ENCODE peak calls at places on chromosomes 1 and 21, in five cellular contexts. One of them, this sample, is unnamed.

GRCh38 chr1:210291786-210292275 is 36.9 kb upstream of the HHAT start:
- DNase-seq in B cell: no peak
- DNase-seq in astrocyte: peak
- DNase-seq in A549: no peak
- DNase-seq in nephron progenitor cell: no peak
- DNase-seq in this sample: no peak

GRCh38 chr1:160877221-160877620 is 7.8 kb downstream of the ITLN1 start:
- DNase-seq in B cell: no peak
- DNase-seq in astrocyte: no peak
- DNase-seq in A549: no peak
- DNase-seq in nephron progenitor cell: no peak
- DNase-seq in this sample: no peak

GRCh38 chr1:245717611-245718010 is 562.8 kb downstream of the KIF26B start:
- DNase-seq in B cell: no peak
- DNase-seq in astrocyte: no peak
- DNase-seq in A549: no peak
- DNase-seq in nephron progenitor cell: no peak
- DNase-seq in this sample: peak

GRCh38 chr1:30192969-30193630 is 530.3 kb downstream of the MATN1 start:
- DNase-seq in B cell: no peak
- DNase-seq in astrocyte: no peak
- DNase-seq in A549: no peak
- DNase-seq in nephron progenitor cell: no peak
- DNase-seq in this sample: no peak

GRCh38 chr1:5404412-5405203 is 587.6 kb downstream of the NPHP4 start:
- DNase-seq in B cell: no peak
- DNase-seq in astrocyte: no peak
- DNase-seq in A549: no peak
- DNase-seq in nephron progenitor cell: no peak
- DNase-seq in this sample: no peak

GRCh38 chr1:68791800-68792199 is 294.9 kb upstream of the DEPDC1 start:
- DNase-seq in B cell: no peak
- DNase-seq in astrocyte: no peak
- DNase-seq in A549: no peak
- DNase-seq in nephron progenitor cell: no peak
- DNase-seq in this sample: no peak

GRCh38 chr21:17467829-17468228 is 45.0 kb upstream of the CXADR start:
- DNase-seq in B cell: no peak
- DNase-seq in astrocyte: peak
- DNase-seq in A549: no peak
- DNase-seq in nephron progenitor cell: no peak
- DNase-seq in this sample: peak

GRCh38 chr1:16112558-16113555 is 39.4 kb upstream of the FAM131C start:
- DNase-seq in B cell: no peak
- DNase-seq in astrocyte: peak
- DNase-seq in A549: no peak
- DNase-seq in nephron progenitor cell: peak
- DNase-seq in this sample: peak

GRCh38 chr1:29647581-29647980 is 411.3 kb downstream of the PTPRU start:
- DNase-seq in B cell: no peak
- DNase-seq in astrocyte: peak
- DNase-seq in A549: no peak
- DNase-seq in nephron progenitor cell: no peak
- DNase-seq in this sample: no peak

GRCh38 chr1:180533571-180533987 is 25.2 kb upstream of the OVAAL start:
- DNase-seq in B cell: peak
- DNase-seq in astrocyte: no peak
- DNase-seq in A549: peak
- DNase-seq in nephron progenitor cell: peak
- DNase-seq in this sample: peak

GRCh38 chr1:212062832-212063438 is 27.4 kb downstream of the DTL start:
- DNase-seq in B cell: no peak
- DNase-seq in astrocyte: peak
- DNase-seq in A549: peak
- DNase-seq in nephron progenitor cell: no peak
- DNase-seq in this sample: peak

GRCh38 chr1:109618614-109619404 is 607 bp downstream of the GNAT2 start:
- DNase-seq in B cell: no peak
- DNase-seq in astrocyte: no peak
- DNase-seq in A549: no peak
- DNase-seq in nephron progenitor cell: no peak
- DNase-seq in this sample: no peak

GRCh38 chr1:222334026-222334680 is 213.8 kb downstream of the HHIPL2 start:
- DNase-seq in B cell: no peak
- DNase-seq in astrocyte: peak
- DNase-seq in A549: no peak
- DNase-seq in nephron progenitor cell: no peak
- DNase-seq in this sample: peak

GRCh38 chr1:209655832-209656231 is 3.6 kb upstream of the LAMB3 start:
- DNase-seq in B cell: no peak
- DNase-seq in astrocyte: no peak
- DNase-seq in A549: no peak
- DNase-seq in nephron progenitor cell: no peak
- DNase-seq in this sample: no peak

GRCh38 chr1:30579580-30579979 is 143.8 kb downstream of the MATN1 start:
- DNase-seq in B cell: no peak
- DNase-seq in astrocyte: no peak
- DNase-seq in A549: no peak
- DNase-seq in nephron progenitor cell: no peak
- DNase-seq in this sample: no peak

GRCh38 chr1:201504799-201505504 is 2.0 kb downstream of the CSRP1 start:
- DNase-seq in B cell: no peak
- DNase-seq in astrocyte: no peak
- DNase-seq in A549: no peak
- DNase-seq in nephron progenitor cell: no peak
- DNase-seq in this sample: no peak

GRCh38 chr1:1597275-1597930 is 2.5 kb downstream of the FNDC10 start:
- DNase-seq in B cell: no peak
- DNase-seq in astrocyte: no peak
- DNase-seq in A549: peak
- DNase-seq in nephron progenitor cell: no peak
- DNase-seq in this sample: no peak
- TF ChIP-seq CTCF in B cell: peak
- TF ChIP-seq CTCF in astrocyte: no peak
- TF ChIP-seq CTCF in A549: no peak
- TF ChIP-seq CTCF in nephron progenitor cell: peak
- TF ChIP-seq CTCF in this sample: peak

GRCh38 chr1:72280714-72281113 is 1.6 kb downstream of the NEGR1 start:
- DNase-seq in B cell: no peak
- DNase-seq in astrocyte: no peak
- DNase-seq in A549: no peak
- DNase-seq in nephron progenitor cell: no peak
- DNase-seq in this sample: peak
- TF ChIP-seq CTCF in B cell: no peak
- TF ChIP-seq CTCF in astrocyte: no peak
- TF ChIP-seq CTCF in A549: no peak
- TF ChIP-seq CTCF in nephron progenitor cell: no peak
- TF ChIP-seq CTCF in this sample: no peak

GRCh38 chr1:114959423-114959822 is 70.2 kb upstream of the TSHB start:
- DNase-seq in B cell: no peak
- DNase-seq in astrocyte: no peak
- DNase-seq in A549: no peak
- DNase-seq in nephron progenitor cell: no peak
- DNase-seq in this sample: no peak

GRCh38 chr1:114956570-114956969 is 73.1 kb upstream of the TSHB start:
- DNase-seq in B cell: no peak
- DNase-seq in astrocyte: no peak
- DNase-seq in A549: no peak
- DNase-seq in nephron progenitor cell: no peak
- DNase-seq in this sample: peak
- TF ChIP-seq CTCF in B cell: no peak
- TF ChIP-seq CTCF in astrocyte: peak
- TF ChIP-seq CTCF in A549: no peak
- TF ChIP-seq CTCF in nephron progenitor cell: peak
- TF ChIP-seq CTCF in this sample: peak

GRCh38 chr21:25638634-25639166 is 358 bp upstream of the JAM2 start:
- DNase-seq in B cell: no peak
- DNase-seq in astrocyte: no peak
- DNase-seq in A549: no peak
- DNase-seq in nephron progenitor cell: no peak
- DNase-seq in this sample: peak

GRCh38 chr21:25639922-25640670 is 1.0 kb downstream of the JAM2 start:
- DNase-seq in B cell: no peak
- DNase-seq in astrocyte: no peak
- DNase-seq in A549: no peak
- DNase-seq in nephron progenitor cell: peak
- DNase-seq in this sample: no peak

GRCh38 chr21:25637846-25638245 is 1.2 kb upstream of the JAM2 start:
- DNase-seq in B cell: no peak
- DNase-seq in astrocyte: no peak
- DNase-seq in A549: no peak
- DNase-seq in nephron progenitor cell: no peak
- DNase-seq in this sample: no peak

GRCh38 chr21:25640671-25641292 is 1.7 kb downstream of the JAM2 start:
- DNase-seq in B cell: no peak
- DNase-seq in astrocyte: no peak
- DNase-seq in A549: no peak
- DNase-seq in nephron progenitor cell: no peak
- DNase-seq in this sample: no peak

DNA sequence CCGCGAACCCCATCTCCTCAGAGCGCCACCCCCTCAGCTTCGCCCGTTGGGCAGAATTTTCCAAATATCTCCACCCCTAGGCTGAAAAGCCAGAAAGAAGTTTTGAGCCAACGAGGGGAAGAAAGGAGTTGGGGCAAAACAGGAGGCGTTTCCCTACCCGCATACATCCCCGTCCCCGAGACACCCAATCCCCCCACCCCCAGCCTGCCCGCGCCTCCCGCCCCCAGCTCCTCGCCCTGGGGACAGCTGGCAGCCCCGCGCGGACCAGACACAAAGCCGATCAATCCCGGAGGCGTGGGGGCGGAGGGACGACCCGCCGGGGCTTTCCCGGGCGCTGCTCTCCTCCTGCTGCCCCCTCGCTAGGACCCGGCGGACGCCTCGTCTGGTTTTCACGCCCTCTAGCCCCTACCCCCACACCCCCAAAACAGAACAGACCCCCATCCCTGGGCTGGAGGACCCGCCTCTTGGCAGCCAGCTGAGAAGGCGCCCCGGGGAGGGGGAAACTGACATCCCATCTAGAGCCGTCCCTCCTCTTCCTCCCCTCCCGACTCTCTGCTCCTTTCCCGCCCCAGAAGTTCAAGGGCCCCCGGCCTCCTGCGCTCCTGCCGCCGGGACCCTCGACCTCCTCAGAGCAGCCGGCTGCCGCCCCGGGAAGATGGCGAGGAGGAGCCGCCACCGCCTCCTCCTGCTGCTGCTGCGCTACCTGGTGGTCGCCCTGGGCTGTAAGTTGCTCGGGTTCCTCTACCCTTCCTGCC is at the start of gene JAM2:
- DNase-seq in B cell: peak
- DNase-seq in astrocyte: peak
- DNase-seq in A549: no peak
- DNase-seq in nephron progenitor cell: peak
- DNase-seq in this sample: peak
- TF ChIP-seq CTCF in B cell: no peak
- TF ChIP-seq CTCF in astrocyte: no peak
- TF ChIP-seq CTCF in A549: no peak
- TF ChIP-seq CTCF in nephron progenitor cell: no peak
- TF ChIP-seq CTCF in this sample: peak

This sample was measured in choroid plexus epithelial cell.